ENCODE peak calls at places on chromosomes 12 and 14, in six cellular contexts. R, I, G, B, M and N are unnamed samples. For H3K36me3, the result is how much of the 10 kb centered on the place peaks cover.

GRCh38 chr12:46124848-46125619 is 134.7 kb upstream of the SCAF11 start:
- DNase-seq in R (peak), I (no peak), G (peak), B (no peak), M (no peak), N (peak)

GRCh38 chr12:69055280-69055679 is 122.3 kb upstream of the CPM start:
- DNase-seq in R (no peak), I (no peak), G (no peak), B (no peak), M (no peak), N (no peak)

GRCh38 chr12:62263956-62264355 is 3.8 kb downstream of the USP15 start:
- DNase-seq in R (no peak), I (no peak), G (no peak), B (no peak), M (no peak), N (no peak)

GRCh38 chr12:28269851-28270250 is 79.6 kb downstream of the CCDC91 start:
- DNase-seq in R (no peak), I (no peak), G (no peak), B (no peak), M (no peak), N (no peak)

GRCh38 chr12:75932241-75932640 is 99.3 kb downstream of the PHLDA1 start:
- DNase-seq in R (no peak), I (no peak), G (no peak), B (no peak), M (no peak), N (no peak)

GRCh38 chr14:93017898-93018297 is 94.9 kb downstream of the CHGA start:
- DNase-seq in R (no peak), I (no peak), G (no peak), B (no peak), M (no peak), N (peak)

GRCh38 chr12:100391856-100392255 is 35.0 kb downstream of the SLC17A8 start:
- DNase-seq in R (no peak), I (no peak), G (no peak), B (no peak), M (no peak), N (peak)

GRCh38 chr12:179131-179884 is 34.6 kb downstream of the SLC6A12 start:
- DNase-seq in R (no peak), I (no peak), G (no peak), B (no peak), M (no peak), N (no peak)

GRCh38 chr12:6171409-6172015 is 28.7 kb upstream of the CD9 start:
- DNase-seq in R (no peak), I (peak), G (no peak), B (peak), M (no peak), N (no peak)

GRCh38 chr14:96267336-96267735 is 11.3 kb downstream of the BDKRB1 start:
- DNase-seq in R (peak), I (no peak), G (peak), B (no peak), M (no peak), N (no peak)

GRCh38 chr12:62191747-62192485 is 68.3 kb upstream of the USP15 start:
- DNase-seq in R (peak), I (no peak), G (peak), B (peak), M (peak), N (peak)

GRCh38 chr12:59934486-59934885 is 338.7 kb downstream of the SLC16A7 start:
- DNase-seq in R (no peak), I (no peak), G (no peak), B (no peak), M (no peak), N (no peak)

GRCh38 chr14:22613736-22614239 is 15.7 kb downstream of the ABHD4 start:
- DNase-seq in R (no peak), I (no peak), G (no peak), B (no peak), M (no peak), N (no peak)
- H3K27ac ChIP-seq in R (peak), I (peak), G (peak), B (peak), M (no peak), N (peak)

DNA sequence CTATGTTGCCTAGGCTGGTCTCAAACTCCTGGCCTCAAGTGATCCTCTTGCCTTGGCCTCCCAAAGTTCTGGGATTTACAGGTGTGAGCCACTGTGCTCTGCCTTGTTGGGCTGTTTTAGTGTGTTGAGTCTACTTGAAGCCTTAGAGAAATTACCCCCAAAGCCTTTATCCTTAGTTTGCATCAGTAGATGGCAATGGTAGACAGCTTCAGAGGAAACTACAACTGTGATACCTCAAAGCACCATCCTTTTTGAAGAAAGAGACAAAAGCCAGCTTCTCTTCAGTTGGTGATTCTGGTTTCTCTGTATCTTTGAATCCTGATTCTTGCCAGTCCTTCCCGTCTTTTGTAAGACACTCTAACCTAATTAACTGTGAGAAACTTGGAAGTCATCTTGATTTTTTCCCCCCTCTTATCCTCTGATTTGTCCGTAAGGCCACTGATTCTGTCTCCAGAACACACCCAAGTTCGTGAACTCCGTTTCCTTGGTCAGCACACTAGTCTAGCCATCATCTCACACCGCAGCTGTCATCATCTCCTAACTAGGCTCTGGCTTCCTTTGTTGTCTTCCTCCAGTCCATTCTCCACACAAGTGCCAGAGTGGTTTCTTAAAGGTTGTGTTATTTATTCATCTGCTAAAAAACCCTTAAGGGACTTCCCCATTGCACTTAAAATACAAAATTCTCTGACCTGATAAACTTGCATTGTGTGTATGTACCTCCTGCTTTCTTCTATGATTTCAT is 20.2 kb downstream of the ATP2A2 start:
- DNase-seq in R (peak), I (no peak), G (peak), B (no peak), M (no peak), N (no peak)
- H3K36me3 ChIP-seq in R (half or more), I (under half), G (half or more), B (half or more), M (half or more), N (half or more)

GRCh38 chr14:94522115-94522724 is 13.0 kb upstream of the SERPINA12 start:
- DNase-seq in R (no peak), I (no peak), G (no peak), B (no peak), M (no peak), N (no peak)

GRCh38 chr14:94523265-94523664 is 14.0 kb upstream of the SERPINA12 start:
- DNase-seq in R (no peak), I (no peak), G (no peak), B (no peak), M (no peak), N (no peak)

GRCh38 chr14:94524093-94524492 is 14.8 kb upstream of the SERPINA12 start:
- DNase-seq in R (no peak), I (no peak), G (no peak), B (no peak), M (no peak), N (no peak)

GRCh38 chr14:94517641-94518257 is 8.5 kb upstream of the SERPINA12 start:
- DNase-seq in R (no peak), I (no peak), G (no peak), B (no peak), M (no peak), N (no peak)

GRCh38 chr14:94521375-94522114 is 12.3 kb upstream of the SERPINA12 start:
- DNase-seq in R (no peak), I (no peak), G (no peak), B (no peak), M (no peak), N (no peak)
- TF ChIP-seq CTCF in R (no peak), I (no peak), G (no peak), B (no peak), M (no peak), N (no peak)

GRCh38 chr12:131883521-131883900 is 10.9 kb upstream of the ULK1 start:
- DNase-seq in R (no peak), I (no peak), G (no peak), B (no peak), M (no peak), N (no peak)
- H3K27ac ChIP-seq in R (no peak), I (no peak), G (no peak), B (no peak), M (no peak), N (no peak)

GRCh38 chr12:120215357-120215735 is 14.4 kb upstream of the RPLP0 start:
- DNase-seq in R (no peak), I (no peak), G (no peak), B (no peak), M (no peak), N (peak)

GRCh38 chr12:120214626-120215356 is 13.9 kb upstream of the RPLP0 start:
- DNase-seq in R (no peak), I (no peak), G (no peak), B (no peak), M (no peak), N (peak)

GRCh38 chr12:120218680-120219606 is 18.0 kb upstream of the RPLP0 start:
- DNase-seq in R (no peak), I (no peak), G (no peak), B (no peak), M (peak), N (peak)

GRCh38 chr12:120215766-120216735 is 15.1 kb upstream of the RPLP0 start:
- DNase-seq in R (no peak), I (no peak), G (no peak), B (no peak), M (no peak), N (peak)

DNA sequence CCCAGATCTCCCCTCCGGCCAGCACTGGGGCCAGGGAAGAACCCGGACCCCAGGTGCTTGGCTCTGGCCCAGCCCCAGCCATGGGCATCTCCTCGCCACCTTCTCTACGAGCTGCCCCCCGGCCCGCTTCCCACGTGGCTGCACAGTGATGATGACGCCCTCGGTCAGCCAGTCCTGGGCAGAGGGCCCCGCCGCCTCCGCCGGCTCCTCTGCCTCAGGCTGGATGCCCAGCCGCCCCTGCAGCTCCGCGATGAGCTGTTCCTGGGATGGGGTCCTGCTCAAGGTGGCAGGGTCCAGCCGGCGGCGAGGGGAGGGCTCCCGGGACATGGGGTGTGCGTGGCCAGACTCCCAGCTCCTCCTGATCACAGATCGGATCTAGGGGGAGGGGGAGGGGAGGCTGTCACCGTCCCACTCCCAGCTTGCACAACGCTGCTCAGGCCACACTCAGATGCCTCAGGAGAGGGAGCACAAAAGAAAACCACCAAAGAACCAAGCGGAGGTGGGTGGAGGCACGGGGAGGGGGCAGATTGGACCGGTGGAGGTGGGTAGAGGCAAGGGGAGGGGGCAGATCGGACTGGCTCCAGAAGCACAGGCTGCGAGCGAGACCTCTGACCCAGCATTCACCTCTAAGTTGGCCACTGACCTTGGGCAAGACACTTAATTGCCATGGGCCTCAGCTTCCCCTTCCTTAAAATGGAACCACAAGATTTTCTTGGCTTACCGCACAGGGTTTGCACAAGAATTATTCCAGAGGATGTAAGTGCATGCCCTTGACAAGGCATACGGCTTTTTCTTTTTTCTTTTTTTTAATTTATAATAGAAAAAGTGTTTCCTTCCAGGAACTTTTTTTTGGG is 16.1 kb upstream of the RPLP0 start:
- DNase-seq in R (no peak), I (no peak), G (no peak), B (no peak), M (no peak), N (peak)
- H3K36me3 ChIP-seq in R (under half), I (under half), G (half or more), B (half or more), M (half or more), N (half or more)